ENCODE peak calls at places on chromosomes 11 and 22, in seven cellular contexts. One of them, this sample, is unnamed.

GRCh38 chr11:21861314-21861713 is 331.6 kb upstream of the ANO5 start:
- DNase-seq in fibroblast of villous mesenchyme: no peak
- DNase-seq in putamen: peak
- DNase-seq in activated effector memory CD4-positive, alpha-beta T cell treated with anti-CD3 and anti-CD28 coated beads, Interleukin-2, amount 50 U/mL, for 16 hours: no peak
- DNase-seq in activated gamma-delta T cell treated with Interleukin-2 at 50 U/mL for 16 hours: no peak
- DNase-seq in NCI-H1092: no peak
- DNase-seq in midbrain: no peak
- DNase-seq in this sample: no peak

GRCh38 chr11:62552931-62553838 is 6.6 kb upstream of the AHNAK start:
- DNase-seq in NCI-H1092: no peak
- DNase-seq in putamen: no peak
- DNase-seq in activated effector memory CD4-positive, alpha-beta T cell treated with anti-CD3 and anti-CD28 coated beads, Interleukin-2, amount 50 U/mL, for 16 hours: peak
- DNase-seq in activated gamma-delta T cell treated with Interleukin-2 at 50 U/mL for 16 hours: peak
- DNase-seq in midbrain: no peak
- DNase-seq in fibroblast of villous mesenchyme: peak
- DNase-seq in this sample: peak

GRCh38 chr22:47199261-47199948 is 437.0 kb downstream of the TBC1D22A start:
- DNase-seq in midbrain: no peak
- DNase-seq in putamen: no peak
- DNase-seq in activated effector memory CD4-positive, alpha-beta T cell treated with anti-CD3 and anti-CD28 coated beads, Interleukin-2, amount 50 U/mL, for 16 hours: peak
- DNase-seq in activated gamma-delta T cell treated with Interleukin-2 at 50 U/mL for 16 hours: peak
- DNase-seq in NCI-H1092: no peak
- DNase-seq in fibroblast of villous mesenchyme: no peak
- DNase-seq in this sample: no peak

GRCh38 chr11:122772945-122773344 is 65.4 kb upstream of the CRTAM start:
- DNase-seq in NCI-H1092: no peak
- DNase-seq in activated gamma-delta T cell treated with Interleukin-2 at 50 U/mL for 16 hours: no peak
- DNase-seq in activated effector memory CD4-positive, alpha-beta T cell treated with anti-CD3 and anti-CD28 coated beads, Interleukin-2, amount 50 U/mL, for 16 hours: peak
- DNase-seq in fibroblast of villous mesenchyme: peak
- DNase-seq in putamen: no peak
- DNase-seq in midbrain: no peak
- DNase-seq in this sample: no peak

GRCh38 chr11:106552694-106553203 is 465.5 kb downstream of the GUCY1A2 start:
- DNase-seq in NCI-H1092: no peak
- DNase-seq in activated effector memory CD4-positive, alpha-beta T cell treated with anti-CD3 and anti-CD28 coated beads, Interleukin-2, amount 50 U/mL, for 16 hours: no peak
- DNase-seq in fibroblast of villous mesenchyme: no peak
- DNase-seq in activated gamma-delta T cell treated with Interleukin-2 at 50 U/mL for 16 hours: no peak
- DNase-seq in putamen: no peak
- DNase-seq in midbrain: no peak
- DNase-seq in this sample: no peak

GRCh38 chr11:1745701-1746320 is 4.6 kb downstream of the IFITM10 start:
- DNase-seq in midbrain: no peak
- DNase-seq in activated gamma-delta T cell treated with Interleukin-2 at 50 U/mL for 16 hours: no peak
- DNase-seq in putamen: no peak
- DNase-seq in NCI-H1092: no peak
- DNase-seq in activated effector memory CD4-positive, alpha-beta T cell treated with anti-CD3 and anti-CD28 coated beads, Interleukin-2, amount 50 U/mL, for 16 hours: no peak
- DNase-seq in fibroblast of villous mesenchyme: no peak
- DNase-seq in this sample: no peak

GRCh38 chr11:62880231-62880802 is 379 bp upstream of the SLC3A2 start:
- DNase-seq in fibroblast of villous mesenchyme: peak
- DNase-seq in NCI-H1092: no peak
- DNase-seq in activated gamma-delta T cell treated with Interleukin-2 at 50 U/mL for 16 hours: no peak
- DNase-seq in putamen: no peak
- DNase-seq in activated effector memory CD4-positive, alpha-beta T cell treated with anti-CD3 and anti-CD28 coated beads, Interleukin-2, amount 50 U/mL, for 16 hours: no peak
- DNase-seq in midbrain: no peak
- DNase-seq in this sample: no peak

GRCh38 chr22:23313791-23314567 is 133.7 kb downstream of the BCR start:
- DNase-seq in fibroblast of villous mesenchyme: no peak
- DNase-seq in NCI-H1092: no peak
- DNase-seq in activated effector memory CD4-positive, alpha-beta T cell treated with anti-CD3 and anti-CD28 coated beads, Interleukin-2, amount 50 U/mL, for 16 hours: no peak
- DNase-seq in activated gamma-delta T cell treated with Interleukin-2 at 50 U/mL for 16 hours: no peak
- DNase-seq in midbrain: no peak
- DNase-seq in putamen: no peak
- DNase-seq in this sample: no peak

GRCh38 chr11:69920500-69921428 is 101.5 kb upstream of the FGF3 start:
- DNase-seq in fibroblast of villous mesenchyme: no peak
- DNase-seq in NCI-H1092: no peak
- DNase-seq in activated effector memory CD4-positive, alpha-beta T cell treated with anti-CD3 and anti-CD28 coated beads, Interleukin-2, amount 50 U/mL, for 16 hours: peak
- DNase-seq in putamen: no peak
- DNase-seq in midbrain: no peak
- DNase-seq in activated gamma-delta T cell treated with Interleukin-2 at 50 U/mL for 16 hours: no peak
- DNase-seq in this sample: no peak

GRCh38 chr11:35335226-35335625 is 84.1 kb downstream of the SLC1A2 start:
- DNase-seq in activated gamma-delta T cell treated with Interleukin-2 at 50 U/mL for 16 hours: no peak
- DNase-seq in fibroblast of villous mesenchyme: peak
- DNase-seq in NCI-H1092: no peak
- DNase-seq in putamen: no peak
- DNase-seq in activated effector memory CD4-positive, alpha-beta T cell treated with anti-CD3 and anti-CD28 coated beads, Interleukin-2, amount 50 U/mL, for 16 hours: no peak
- DNase-seq in midbrain: no peak
- DNase-seq in this sample: no peak

GRCh38 chr11:131912127-131912526 is 541.7 kb downstream of the NTM start:
- DNase-seq in putamen: no peak
- DNase-seq in midbrain: no peak
- DNase-seq in activated effector memory CD4-positive, alpha-beta T cell treated with anti-CD3 and anti-CD28 coated beads, Interleukin-2, amount 50 U/mL, for 16 hours: no peak
- DNase-seq in fibroblast of villous mesenchyme: no peak
- DNase-seq in NCI-H1092: no peak
- DNase-seq in activated gamma-delta T cell treated with Interleukin-2 at 50 U/mL for 16 hours: no peak
- DNase-seq in this sample: no peak

This sample was measured in immature natural killer cell.